ENCODE peak calls at places on chromosomes 1 and 21, in five cellular contexts. One of them, this sample, is unnamed.
A peak's percentile ranks its signal among the peaks of the same experiment; 100 is the strongest.

GRCh38 chr1:189962171-189962570 is 515.5 kb downstream of the BRINP3 start:
- DNase-seq in uterus: no peak
- DNase-seq in HT-29: no peak
- DNase-seq in psoas muscle: no peak
- DNase-seq in germinal center: no peak
- DNase-seq in this sample: no peak

GRCh38 chr1:179090522-179090921 is 8.7 kb downstream of the TOR3A start:
- DNase-seq in uterus: no peak
- DNase-seq in HT-29: no peak
- DNase-seq in psoas muscle: no peak
- DNase-seq in germinal center: no peak
- DNase-seq in this sample: no peak

GRCh38 chr1:220879509-220880366 is 495 bp downstream of the HLX start:
- DNase-seq in uterus: peak; percentile 22
- DNase-seq in HT-29: no peak
- DNase-seq in psoas muscle: peak; percentile 75
- DNase-seq in germinal center: peak; percentile 32
- DNase-seq in this sample: peak; percentile 77

GRCh38 chr1:1197551-1198422 is 8.6 kb downstream of the TNFRSF18 start:
- DNase-seq in uterus: no peak
- DNase-seq in HT-29: no peak
- DNase-seq in psoas muscle: peak; percentile 14
- DNase-seq in germinal center: no peak
- DNase-seq in this sample: peak; percentile 19

GRCh38 chr1:94411217-94411616 is 7.0 kb upstream of the ABCD3 start:
- DNase-seq in uterus: no peak
- DNase-seq in HT-29: no peak
- DNase-seq in psoas muscle: no peak
- DNase-seq in germinal center: no peak
- DNase-seq in this sample: no peak

GRCh38 chr1:203440780-203441179 is 34.8 kb upstream of the PRELP start:
- DNase-seq in uterus: peak; percentile 86
- DNase-seq in HT-29: peak; percentile 33
- DNase-seq in psoas muscle: peak; percentile 80
- DNase-seq in germinal center: no peak
- DNase-seq in this sample: peak; percentile 78

GRCh38 chr21:39079617-39080016 is 103.6 kb downstream of the PSMG1 start:
- DNase-seq in uterus: no peak
- DNase-seq in HT-29: peak; percentile 22
- DNase-seq in psoas muscle: peak; percentile 62
- DNase-seq in germinal center: no peak
- DNase-seq in this sample: peak; percentile 77

GRCh38 chr1:19877821-19878636 is 4.2 kb upstream of the OTUD3 start:
- DNase-seq in uterus: peak; percentile 29
- DNase-seq in HT-29: peak; percentile 21
- DNase-seq in psoas muscle: no peak
- DNase-seq in germinal center: no peak
- DNase-seq in this sample: no peak

GRCh38 chr1:46543761-46544560 is 7.5 kb downstream of the KNCN start:
- DNase-seq in uterus: no peak
- DNase-seq in HT-29: no peak
- DNase-seq in psoas muscle: no peak
- DNase-seq in germinal center: no peak
- DNase-seq in this sample: peak; percentile 1

This sample was measured in left cardiac atrium.